ENCODE peak calls at places on chromosome 16, in eight cellular contexts. R, D, Z, Q, L, N, P and F are unnamed samples. For H3K4me1 and H3K9me2, the result is how much of the 10 kb centered on the place peaks cover.

GRCh38 chr16:75216576-75216975 is 2.2 kb upstream of the CTRB1 start:
- DNase-seq in R (no peak), D (no peak), Z (no peak), Q (no peak), L (no peak), N (no peak), P (no peak), F (no peak)

GRCh38 chr16:49592507-49593422 is 219.2 kb downstream of the C16orf78 start:
- DNase-seq in R (peak), D (peak), Z (peak), Q (peak), L (peak), N (peak), P (peak), F (peak)

GRCh38 chr16:28087675-28088285 is 24.3 kb upstream of the GSG1L start:
- DNase-seq in R (no peak), D (no peak), Z (no peak), Q (no peak), L (no peak), N (no peak), P (no peak), F (peak)

GRCh38 chr16:69186642-69187386 is at the start of gene SNTB2:
- DNase-seq in R (peak), D (peak), Z (peak), Q (peak), L (peak), N (peak), P (peak), F (peak)

GRCh38 chr16:69709456-69710084 is 16.8 kb downstream of the NQO1 start:
- DNase-seq in R (peak), D (peak), Z (peak), Q (peak), L (peak), N (peak), P (peak), F (peak)

GRCh38 chr16:29898786-29899515 is 399 bp downstream of the SEZ6L2 start:
- DNase-seq in R (no peak), D (no peak), Z (peak), Q (peak), L (no peak), N (peak), P (no peak), F (peak)

GRCh38 chr16:28208824-28209223 is 2.9 kb downstream of the XPO6 start:
- DNase-seq in R (no peak), D (no peak), Z (no peak), Q (no peak), L (no peak), N (no peak), P (no peak), F (no peak)

GRCh38 chr16:5722220-5722619 is 624.6 kb upstream of the EEF2KMT start:
- DNase-seq in R (no peak), D (no peak), Z (no peak), Q (peak), L (no peak), N (no peak), P (no peak), F (no peak)

GRCh38 chr16:62298567-62298966 is 262.3 kb upstream of the CDH8 start:
- DNase-seq in R (no peak), D (no peak), Z (peak), Q (peak), L (no peak), N (no peak), P (no peak), F (no peak)

GRCh38 chr16:61324044-61324443 is 712.2 kb downstream of the CDH8 start:
- DNase-seq in R (no peak), D (no peak), Z (no peak), Q (no peak), L (no peak), N (no peak), P (no peak), F (no peak)

GRCh38 chr16:162271-162991 is 3.3 kb upstream of the HBM start:
- DNase-seq in R (no peak), D (no peak), Z (no peak), Q (no peak), L (no peak), N (no peak), P (no peak), F (no peak)

GRCh38 chr16:75198135-75198600 is 8.8 kb downstream of the CTRB2 start:
- DNase-seq in R (no peak), D (no peak), Z (peak), Q (peak), L (no peak), N (peak), P (no peak), F (no peak)

GRCh38 chr16:70696952-70697600 is 11.2 kb upstream of the MTSS2 start:
- DNase-seq in R (peak), D (no peak), Z (no peak), Q (no peak), L (no peak), N (no peak), P (no peak), F (no peak)

GRCh38 chr16:51854401-51854951 is 692.5 kb downstream of the TOX3 start:
- DNase-seq in R (no peak), D (no peak), Z (no peak), Q (no peak), L (no peak), N (no peak), P (no peak), F (no peak)

GRCh38 chr16:64705443-64705842 is 416.4 kb downstream of the CDH11 start:
- DNase-seq in R (no peak), D (no peak), Z (no peak), Q (no peak), L (no peak), N (peak), P (no peak), F (no peak)

GRCh38 chr16:84613408-84614071 is 4.3 kb downstream of the COTL1 start:
- DNase-seq in R (no peak), D (no peak), Z (no peak), Q (no peak), L (no peak), N (no peak), P (no peak), F (no peak)

GRCh38 chr16:84617068-84617630 is 729 bp downstream of the COTL1 start:
- DNase-seq in R (no peak), D (no peak), Z (peak), Q (peak), L (peak), N (peak), P (no peak), F (no peak)

GRCh38 chr16:84616515-84616914 is 1.4 kb downstream of the COTL1 start:
- DNase-seq in R (peak), D (no peak), Z (no peak), Q (no peak), L (peak), N (peak), P (no peak), F (no peak)

GRCh38 chr16:84614075-84614474 is 3.8 kb downstream of the COTL1 start:
- DNase-seq in R (no peak), D (no peak), Z (no peak), Q (no peak), L (no peak), N (no peak), P (no peak), F (no peak)

DNA sequence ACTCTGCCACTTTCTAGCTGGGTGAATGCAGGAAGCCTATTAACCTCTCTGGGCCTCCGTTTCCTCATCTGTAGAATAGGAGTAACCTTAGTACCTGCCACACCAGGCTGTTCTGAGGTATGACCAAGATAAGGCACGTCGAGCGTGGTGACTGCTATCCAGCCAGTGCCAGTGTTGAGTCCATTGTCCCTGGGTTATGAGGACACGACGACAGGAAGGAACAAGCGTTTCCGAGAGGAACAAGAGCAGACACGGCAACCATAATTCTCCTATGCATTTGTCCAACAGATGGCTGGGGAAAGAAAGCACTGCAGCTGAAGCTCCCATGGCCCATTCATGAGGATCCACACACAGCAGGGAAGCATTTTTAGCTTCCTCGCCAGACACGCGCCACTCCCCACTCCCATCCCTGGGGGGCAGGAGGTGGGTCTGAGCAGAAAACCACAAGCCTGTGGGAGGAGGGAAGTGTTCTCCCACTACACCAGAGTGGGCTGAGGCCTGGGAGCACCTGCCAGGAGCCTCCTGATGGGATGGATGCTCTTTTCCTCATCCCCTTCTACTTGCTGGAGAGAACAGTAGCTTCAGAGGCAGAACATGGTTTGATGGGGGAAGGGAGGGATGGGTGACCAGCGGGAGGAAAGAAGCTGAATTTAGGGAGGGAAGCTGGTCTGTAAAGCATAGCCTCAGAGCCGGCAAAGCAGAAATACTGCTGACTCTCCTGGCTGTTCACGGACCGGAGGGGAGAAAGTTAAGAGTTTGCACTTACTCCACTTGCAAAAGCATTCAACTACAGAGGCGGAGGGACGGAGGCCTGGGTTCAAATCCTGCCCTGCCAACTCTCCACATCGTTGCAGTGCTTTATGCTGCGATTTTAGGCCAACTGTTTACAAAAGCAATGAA is 2.7 kb downstream of the COTL1 start:
- DNase-seq in R (no peak), D (no peak), Z (no peak), Q (no peak), L (no peak), N (no peak), P (no peak), F (no peak)
- H3K4me1 ChIP-seq in R (under half), D (under half), Z (under half), Q (under half), L (half or more), N (under half), P (under half), F (under half)

GRCh38 chr16:86578056-86578455 is 293 bp upstream of the FOXL1 start:
- DNase-seq in R (no peak), D (no peak), Z (peak), Q (no peak), L (no peak), N (peak), P (no peak), F (no peak)
- TF ChIP-seq EZH2phosphoT487 in R (no peak), D (no peak), Z (peak), Q (no peak), L (no peak), N (no peak), P (no peak), F (no peak)

GRCh38 chr16:66370786-66371684 is 4.5 kb downstream of the CDH5 start:
- DNase-seq in R (no peak), D (no peak), Z (no peak), Q (no peak), L (no peak), N (no peak), P (no peak), F (no peak)
- H3K9me2 ChIP-seq in R (under half), D (under half), Z (under half), Q (under half), L (under half), N (under half), P (under half), F (under half)

GRCh38 chr16:11676799-11677198 is 8.5 kb downstream of the SNN start:
- DNase-seq in R (no peak), D (no peak), Z (no peak), Q (no peak), L (no peak), N (no peak), P (no peak), F (no peak)
- H3K4me1 ChIP-seq in R (under half), D (under half), Z (under half), Q (under half), L (half or more), N (under half), P (half or more), F (under half)

DNA sequence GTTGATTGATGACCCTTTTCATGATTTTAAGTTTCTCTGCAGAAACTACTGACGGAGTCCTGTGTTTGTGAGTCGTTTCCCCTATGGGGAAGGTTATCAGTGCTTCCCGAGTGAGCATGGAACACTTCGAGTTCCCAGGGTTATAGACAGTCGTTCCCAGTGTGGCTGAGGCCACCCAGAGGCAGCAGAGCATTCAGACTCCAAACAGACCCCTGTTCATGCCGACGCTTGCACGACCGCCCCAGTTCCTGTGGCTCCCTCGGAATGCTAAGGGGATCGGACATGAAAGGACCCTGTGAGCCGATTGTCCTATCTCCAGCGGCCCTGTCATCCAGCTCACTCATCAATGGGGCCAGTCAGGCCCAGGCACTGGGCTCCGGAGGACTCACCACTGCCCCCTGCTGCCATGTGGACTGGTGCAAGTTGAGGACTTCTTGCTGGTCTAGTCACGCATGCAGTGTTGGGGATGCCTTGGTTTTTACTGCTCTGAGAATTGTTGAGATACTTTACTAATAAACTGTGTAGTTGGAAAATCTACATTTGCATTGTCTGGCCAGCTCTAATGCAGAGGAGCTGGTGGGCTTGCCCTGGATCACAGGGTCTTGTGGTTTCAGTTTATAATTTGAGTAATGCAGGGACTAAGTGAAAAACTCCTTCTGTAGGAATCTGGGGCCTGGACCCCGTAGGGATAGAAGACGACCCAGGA is 3.1 kb upstream of the RPL13 start:
- DNase-seq in R (peak), D (peak), Z (peak), Q (peak), L (peak), N (peak), P (peak), F (peak)
- TF ChIP-seq EZH2phosphoT487 in R (no peak), D (no peak), Z (no peak), Q (no peak), L (no peak), N (no peak), P (no peak), F (no peak)

GRCh38 chr16:10305912-10306311 is 79.9 kb upstream of the ATF7IP2 start:
- DNase-seq in R (no peak), D (no peak), Z (no peak), Q (no peak), L (no peak), N (no peak), P (no peak), F (no peak)
- H3K9me2 ChIP-seq in R (under half), D (under half), Z (under half), Q (under half), L (under half), N (under half), P (under half), F (under half)

GRCh38 chr16:15676506-15676905 is 26.5 kb downstream of the NDE1 start:
- DNase-seq in R (no peak), D (no peak), Z (no peak), Q (no peak), L (no peak), N (no peak), P (no peak), F (no peak)

GRCh38 chr16:15672514-15673167 is 22.6 kb downstream of the NDE1 start:
- DNase-seq in R (peak), D (no peak), Z (peak), Q (no peak), L (no peak), N (peak), P (no peak), F (peak)

GRCh38 chr16:15674571-15674970 is 24.5 kb downstream of the NDE1 start:
- DNase-seq in R (no peak), D (no peak), Z (no peak), Q (no peak), L (no peak), N (no peak), P (no peak), F (no peak)

GRCh38 chr16:15667091-15667742 is 17.2 kb downstream of the NDE1 start:
- DNase-seq in R (no peak), D (no peak), Z (no peak), Q (no peak), L (no peak), N (no peak), P (no peak), F (no peak)

GRCh38 chr16:15671530-15672117 is 21.6 kb downstream of the NDE1 start:
- DNase-seq in R (no peak), D (no peak), Z (no peak), Q (no peak), L (no peak), N (no peak), P (no peak), F (no peak)
- H3K4me1 ChIP-seq in R (under half), D (under half), Z (under half), Q (under half), L (under half), N (under half), P (under half), F (under half)

DNA sequence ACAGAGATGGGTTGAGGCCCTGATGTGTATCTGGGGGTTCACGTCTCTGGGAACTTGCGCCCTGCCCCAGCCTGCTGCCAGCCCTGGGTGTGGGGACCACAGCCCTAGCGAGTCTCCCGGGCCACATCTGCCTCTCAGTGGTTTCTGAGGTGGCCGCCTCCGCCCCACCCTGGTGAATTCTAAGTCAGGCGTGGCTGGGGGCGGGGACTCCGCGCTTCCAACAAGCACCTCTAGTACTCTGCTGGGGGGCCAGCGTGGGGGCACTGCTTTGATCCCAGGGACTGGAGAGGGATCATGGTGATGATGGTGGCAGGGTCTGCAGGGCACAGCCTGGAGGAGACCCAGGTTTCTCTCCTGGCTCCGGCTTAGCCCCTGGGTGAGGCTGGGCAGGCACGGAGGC is 3.6 kb downstream of the GLIS2 start:
- DNase-seq in R (no peak), D (no peak), Z (no peak), Q (no peak), L (peak), N (peak), P (peak), F (no peak)
- TF ChIP-seq EZH2phosphoT487 in R (no peak), D (no peak), Z (no peak), Q (no peak), L (no peak), N (no peak), P (no peak), F (no peak)

GRCh38 chr16:20321671-20322070 is 5.6 kb downstream of the GP2 start:
- DNase-seq in R (no peak), D (no peak), Z (no peak), Q (no peak), L (no peak), N (no peak), P (no peak), F (no peak)
- H3K9me2 ChIP-seq in R (under half), D (under half), Z (under half), Q (under half), L (under half), N (under half), P (under half), F (under half)

DNA sequence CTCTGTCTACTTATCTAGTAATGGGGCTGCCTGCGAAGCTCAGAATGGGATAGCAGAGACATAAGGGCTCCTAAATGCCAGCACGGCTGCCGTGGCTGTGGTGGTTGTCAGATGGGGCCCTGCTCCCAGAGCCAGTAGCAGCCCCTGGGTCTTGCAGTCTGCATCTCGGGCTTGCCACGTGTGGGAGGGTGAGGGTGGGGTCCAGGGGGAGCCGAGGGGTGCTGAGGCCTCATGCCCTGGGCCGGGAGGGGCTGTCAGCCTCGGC is 88.8 kb upstream of the GSE1 start:
- DNase-seq in R (no peak), D (no peak), Z (no peak), Q (no peak), L (no peak), N (no peak), P (no peak), F (no peak)
- H3K4me1 ChIP-seq in R (under half), D (half or more), Z (half or more), Q (under half), L (under half), N (under half), P (under half), F (under half)